ENCODE peak calls at places on chromosomes 7 and 10, in six cellular contexts. I, F, E, D, L and S are unnamed samples.

GRCh38 chr7:50978633-50979215 is 196.0 kb upstream of the GRB10 start:
- DNase-seq in I (peak), F (no peak), E (peak), D (no peak), L (no peak), S (no peak)

GRCh38 chr10:127398967-127399350 is 150.2 kb upstream of the NPS start:
- DNase-seq in I (no peak), F (no peak), E (no peak), D (no peak), L (no peak), S (no peak)

GRCh38 chr7:106290319-106290718 is 5.5 kb upstream of the NAMPT start:
- DNase-seq in I (no peak), F (no peak), E (no peak), D (no peak), L (peak), S (peak)

GRCh38 chr10:73898730-73899400 is 12.1 kb upstream of the PLAU start:
- DNase-seq in I (peak), F (no peak), E (no peak), D (no peak), L (no peak), S (no peak)

GRCh38 chr7:150787321-150788281 is 12.6 kb downstream of the TMEM176B start:
- DNase-seq in I (peak), F (no peak), E (peak), D (no peak), L (peak), S (no peak)

GRCh38 chr10:88165849-88166271 is 302.4 kb downstream of the PTEN start:
- DNase-seq in I (peak), F (no peak), E (peak), D (no peak), L (no peak), S (no peak)

GRCh38 chr10:27019827-27020226 is 80.5 kb downstream of the ANKRD26 start:
- DNase-seq in I (no peak), F (no peak), E (peak), D (no peak), L (no peak), S (no peak)

GRCh38 chr10:78462728-78463228 is 429.1 kb downstream of the RPS24 start:
- DNase-seq in I (no peak), F (no peak), E (no peak), D (no peak), L (no peak), S (no peak)

GRCh38 chr7:28643369-28644340 is 231.3 kb downstream of the CREB5 start:
- DNase-seq in I (no peak), F (no peak), E (no peak), D (no peak), L (no peak), S (no peak)

GRCh38 chr7:30027065-30027456 is 559 bp upstream of the FKBP14 start:
- DNase-seq in I (peak), F (no peak), E (peak), D (peak), L (no peak), S (peak)

GRCh38 chr7:56174346-56175085 is 58.3 kb upstream of the NUPR2 start:
- DNase-seq in I (no peak), F (no peak), E (no peak), D (no peak), L (no peak), S (no peak)

GRCh38 chr7:4824120-4824775 is 37.6 kb downstream of the PAPOLB start:
- DNase-seq in I (no peak), F (no peak), E (no peak), D (no peak), L (no peak), S (no peak)

GRCh38 chr7:77838929-77839491 is 40.4 kb downstream of the PHTF2 start:
- DNase-seq in I (no peak), F (no peak), E (no peak), D (no peak), L (no peak), S (no peak)

GRCh38 chr10:13090289-13090688 is 9.7 kb upstream of the OPTN start:
- DNase-seq in I (no peak), F (no peak), E (no peak), D (no peak), L (no peak), S (no peak)